ENCODE peak calls at places on chromosomes 7 and 10, in nine cellular contexts. D is kidney glomerular epithelial cell; E is NCI-H2029; Q is germinal center; S is neural progenitor cell; O is posterior cingulate gyrus; H is GM20000; F is activated T-helper 1 cell treated with anti-CD3 and anti-CD28 coated beads, Interleukin-12 subunit alpha, Interleukin-12 subunit beta, Interleukin-2, Interleukin-4 antibody, amounts not matched to agents 30 ng/mL and 10 ng/mL and 1 ng/mL, durations not matched to agents 14 hours and 24 hours and 36 hours; W is skeletal muscle cell. Z is an unnamed sample.

GRCh38 chr10:31599626-31600504 is 280.8 kb downstream of the ZEB1 start:
- DNase-seq in W (no peak), D (no peak), S (no peak), H (no peak), Q (no peak), O (no peak), E (no peak), F (no peak), Z (no peak)

GRCh38 chr7:43726466-43726865 is 2.9 kb downstream of the COA1 start:
- DNase-seq in E (no peak), F (no peak), O (no peak), W (no peak), D (no peak), Q (no peak), S (no peak), H (no peak), Z (no peak)

GRCh38 chr10:122344741-122345258 is 29.7 kb upstream of the PLEKHA1 start:
- DNase-seq in Q (no peak), O (peak), F (no peak), H (no peak), S (no peak), W (no peak), D (peak), E (no peak), Z (no peak)

GRCh38 chr10:14742382-14742781 is 32.3 kb downstream of the FAM107B start:
- DNase-seq in H (no peak), O (no peak), F (no peak), Q (no peak), D (no peak), S (no peak), E (no peak), W (no peak), Z (no peak)

GRCh38 chr7:138625084-138625848 is 75.9 kb downstream of the SVOPL start:
- DNase-seq in F (no peak), H (no peak), O (no peak), Q (no peak), E (no peak), S (no peak), D (no peak), W (no peak), Z (no peak)

GRCh38 chr10:62278461-62278910 is 9.8 kb upstream of the RTKN2 start:
- DNase-seq in E (no peak), F (no peak), H (no peak), W (no peak), O (no peak), S (no peak), Q (no peak), D (peak), Z (no peak)

GRCh38 chr10:58400609-58401008 is 15.4 kb downstream of the TFAM start:
- DNase-seq in O (no peak), H (no peak), S (no peak), F (no peak), D (no peak), Q (no peak), E (no peak), W (no peak), Z (no peak)

GRCh38 chr10:131090761-131091661 is 220.5 kb downstream of the TCERG1L start:
- DNase-seq in H (no peak), Q (no peak), S (no peak), D (no peak), E (peak), O (no peak), F (no peak), W (no peak), Z (no peak)

GRCh38 chr7:129285195-129285594 is 60.4 kb downstream of the AHCYL2 start:
- DNase-seq in E (no peak), S (no peak), Q (no peak), F (no peak), H (no peak), D (no peak), W (no peak), O (no peak), Z (no peak)

GRCh38 chr10:92756233-92757065 is 66.7 kb downstream of the HHEX start:
- DNase-seq in O (no peak), S (no peak), E (no peak), W (no peak), H (peak), Q (peak), D (no peak), F (no peak), Z (no peak)

GRCh38 chr7:44060091-44060947 is 5.0 kb downstream of the PGAM2 start:
- DNase-seq in H (no peak), W (no peak), S (no peak), D (no peak), E (no peak), Q (no peak), O (no peak), F (no peak), Z (no peak)

GRCh38 chr7:47480576-47481538 is 101.1 kb downstream of the TNS3 start:
- DNase-seq in H (peak), Q (no peak), S (peak), W (no peak), F (no peak), O (no peak), D (no peak), E (no peak), Z (peak)

GRCh38 chr10:45421231-45422097 is 47.4 kb downstream of the ALOX5 start:
- DNase-seq in D (no peak), H (peak), S (peak), E (no peak), Q (no peak), F (peak), W (no peak), O (no peak), Z (no peak)

GRCh38 chr10:22321156-22321711 is 335 bp downstream of the BMI1 start:
- DNase-seq in S (peak), Q (peak), E (peak), W (no peak), H (peak), D (peak), O (peak), F (peak), Z (peak)

GRCh38 chr10:5534051-5534821 is 9.5 kb downstream of the CALML3 start:
- DNase-seq in S (no peak), Q (no peak), D (no peak), O (no peak), W (no peak), H (no peak), E (no peak), F (no peak), Z (no peak)

Z was measured in LNCaP clone FGC.